ENCODE peak calls at places on chromosomes 1 and 21, in five cellular contexts. One of them, this sample, is unnamed. For H3K4me1, the result is how much of the 10 kb centered on the place peaks cover.

GRCh38 chr1:18532390-18533170 is 51.9 kb downstream of the KLHDC7A start:
- DNase-seq in ovary: no peak
- DNase-seq in H1: peak
- DNase-seq in A549: no peak
- DNase-seq in transverse colon: no peak
- DNase-seq in this sample: no peak

GRCh38 chr1:234528073-234528865 is 49.3 kb upstream of the TARBP1 start:
- DNase-seq in transverse colon: no peak
- DNase-seq in ovary: no peak
- DNase-seq in H1: no peak
- DNase-seq in A549: no peak
- DNase-seq in this sample: no peak

GRCh38 chr1:85428471-85429077 is 36.4 kb downstream of the DDAH1 start:
- DNase-seq in H1: no peak
- DNase-seq in transverse colon: no peak
- DNase-seq in A549: no peak
- DNase-seq in ovary: no peak
- DNase-seq in this sample: no peak

GRCh38 chr1:106880226-106880625 is 176.2 kb upstream of the PRMT6 start:
- DNase-seq in ovary: no peak
- DNase-seq in H1: no peak
- DNase-seq in A549: no peak
- DNase-seq in transverse colon: no peak
- DNase-seq in this sample: no peak

GRCh38 chr1:11499825-11500331 is 20.9 kb downstream of the DISP3 start:
- DNase-seq in transverse colon: no peak
- DNase-seq in ovary: no peak
- DNase-seq in H1: peak
- DNase-seq in A549: no peak
- DNase-seq in this sample: no peak

GRCh38 chr1:24779689-24780464 is 34.6 kb downstream of the CLIC4 start:
- DNase-seq in A549: no peak
- DNase-seq in transverse colon: no peak
- DNase-seq in ovary: no peak
- DNase-seq in H1: no peak
- DNase-seq in this sample: no peak

GRCh38 chr1:209653915-209654351 is 1.7 kb upstream of the LAMB3 start:
- DNase-seq in A549: no peak
- DNase-seq in H1: no peak
- DNase-seq in ovary: no peak
- DNase-seq in transverse colon: peak
- DNase-seq in this sample: no peak

GRCh38 chr1:178450871-178451270 is 45.9 kb downstream of the CLEC20A start:
- DNase-seq in A549: no peak
- DNase-seq in transverse colon: no peak
- DNase-seq in ovary: no peak
- DNase-seq in H1: no peak
- DNase-seq in this sample: no peak

GRCh38 chr1:100100202-100100601 is 32.5 kb downstream of the SASS6 start:
- DNase-seq in ovary: no peak
- DNase-seq in transverse colon: no peak
- DNase-seq in A549: no peak
- DNase-seq in H1: no peak
- DNase-seq in this sample: no peak

GRCh38 chr1:150021191-150021688 is 10.7 kb upstream of the OTUD7B start:
- DNase-seq in H1: no peak
- DNase-seq in transverse colon: peak
- DNase-seq in A549: peak
- DNase-seq in ovary: no peak
- DNase-seq in this sample: peak

GRCh38 chr1:92934395-92935378 is 26.6 kb downstream of the DIPK1A start:
- DNase-seq in A549: no peak
- DNase-seq in transverse colon: peak
- DNase-seq in H1: no peak
- DNase-seq in ovary: no peak
- DNase-seq in this sample: no peak

GRCh38 chr1:61563611-61564010 is 161.3 kb downstream of the TM2D1 start:
- DNase-seq in transverse colon: no peak
- DNase-seq in ovary: no peak
- DNase-seq in A549: no peak
- DNase-seq in H1: no peak
- DNase-seq in this sample: no peak

GRCh38 chr1:247335871-247336270 is 4.2 kb upstream of the ZNF496 start:
- DNase-seq in A549: no peak
- DNase-seq in transverse colon: no peak
- DNase-seq in ovary: no peak
- DNase-seq in H1: no peak
- DNase-seq in this sample: no peak

GRCh38 chr1:147292635-147293251 is 50.3 kb downstream of the CHD1L start:
- DNase-seq in H1: no peak
- DNase-seq in A549: peak
- DNase-seq in ovary: no peak
- DNase-seq in transverse colon: no peak
- DNase-seq in this sample: no peak

GRCh38 chr1:50023292-50024159 is at the start of gene AGBL4:
- DNase-seq in transverse colon: peak
- DNase-seq in ovary: peak
- DNase-seq in H1: peak
- DNase-seq in A549: peak
- DNase-seq in this sample: no peak

GRCh38 chr1:160904783-160905616 is 20.0 kb upstream of the ITLN1 start:
- DNase-seq in ovary: no peak
- DNase-seq in H1: no peak
- DNase-seq in A549: no peak
- DNase-seq in transverse colon: no peak
- DNase-seq in this sample: no peak

GRCh38 chr1:38334930-38335592 is 288.5 kb upstream of the POU3F1 start:
- DNase-seq in ovary: no peak
- DNase-seq in H1: no peak
- DNase-seq in A549: no peak
- DNase-seq in transverse colon: no peak
- DNase-seq in this sample: no peak

GRCh38 chr1:109186704-109187071 is 27.0 kb upstream of the SARS1 start:
- DNase-seq in transverse colon: no peak
- DNase-seq in A549: no peak
- DNase-seq in ovary: peak
- DNase-seq in H1: no peak
- DNase-seq in this sample: no peak

GRCh38 chr1:153693466-153693865 is 15.0 kb downstream of the NPR1 start:
- DNase-seq in A549: no peak
- DNase-seq in ovary: no peak
- DNase-seq in H1: no peak
- DNase-seq in transverse colon: no peak
- DNase-seq in this sample: no peak

GRCh38 chr21:16424331-16424749 is 694.6 kb downstream of the USP25 start:
- DNase-seq in transverse colon: no peak
- DNase-seq in H1: no peak
- DNase-seq in ovary: no peak
- DNase-seq in A549: peak
- DNase-seq in this sample: no peak

GRCh38 chr1:204356997-204357396 is 2.7 kb downstream of the PLEKHA6 start:
- DNase-seq in ovary: no peak
- DNase-seq in A549: no peak
- DNase-seq in H1: no peak
- DNase-seq in transverse colon: no peak
- DNase-seq in this sample: no peak

GRCh38 chr1:224800486-224801119 is 128.9 kb upstream of the DNAH14 start:
- DNase-seq in ovary: no peak
- DNase-seq in H1: peak
- DNase-seq in transverse colon: no peak
- DNase-seq in A549: no peak
- DNase-seq in this sample: no peak

GRCh38 chr1:224799083-224799482 is 130.4 kb upstream of the DNAH14 start:
- DNase-seq in ovary: no peak
- DNase-seq in transverse colon: no peak
- DNase-seq in H1: no peak
- DNase-seq in A549: no peak
- DNase-seq in this sample: no peak

GRCh38 chr1:224791362-224791941 is 138.0 kb upstream of the DNAH14 start:
- DNase-seq in A549: no peak
- DNase-seq in H1: no peak
- DNase-seq in ovary: no peak
- DNase-seq in transverse colon: no peak
- DNase-seq in this sample: no peak

GRCh38 chr1:224795591-224795990 is 133.9 kb upstream of the DNAH14 start:
- DNase-seq in transverse colon: no peak
- DNase-seq in ovary: no peak
- DNase-seq in A549: no peak
- DNase-seq in H1: no peak
- DNase-seq in this sample: no peak
- H3K4me1 ChIP-seq in transverse colon: under half
- H3K4me1 ChIP-seq in ovary: under half
- H3K4me1 ChIP-seq in A549: under half
- H3K4me1 ChIP-seq in H1: under half
- H3K4me1 ChIP-seq in this sample: under half

DNA sequence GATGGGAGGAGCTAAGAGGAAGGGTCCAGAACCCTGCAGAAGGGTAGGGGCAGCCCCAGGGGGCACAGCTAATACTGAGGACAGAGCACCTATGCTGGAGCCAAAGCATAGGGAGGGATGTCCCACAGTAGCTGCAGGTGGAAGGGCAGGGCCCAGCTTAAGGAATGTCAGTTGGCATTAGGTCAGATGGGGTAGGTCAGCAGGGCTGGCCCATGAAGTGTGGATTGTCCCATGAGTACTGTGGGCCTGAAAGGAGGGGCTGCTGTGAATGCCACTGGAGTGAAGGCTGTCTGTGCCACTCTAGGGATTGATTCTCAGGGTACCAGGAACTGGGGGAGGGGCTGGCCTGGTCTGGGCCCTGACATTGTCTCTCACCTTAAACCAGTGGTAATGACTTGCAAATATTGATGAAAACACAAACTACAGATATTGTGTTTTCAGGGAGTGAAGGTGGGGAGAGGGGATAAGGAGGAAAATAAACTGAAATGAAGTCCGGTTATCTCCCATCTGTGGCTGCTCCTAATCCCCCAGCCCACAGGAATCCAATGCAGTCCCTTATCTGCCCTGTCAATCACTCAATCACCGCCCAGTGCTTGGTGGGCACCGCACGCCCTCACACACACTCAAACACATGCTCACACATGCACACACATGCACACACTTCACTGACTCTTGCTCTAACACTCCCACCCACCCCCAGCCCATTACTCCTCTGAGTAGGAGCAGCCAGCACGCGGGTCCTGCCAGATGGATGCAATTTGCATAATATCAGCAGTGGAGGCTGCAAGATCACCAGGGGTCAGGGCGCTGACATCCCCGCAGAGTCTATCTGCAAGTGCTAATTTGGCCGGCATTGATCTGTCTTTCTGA is 27.8 kb downstream of the DMAP1 start:
- DNase-seq in H1: no peak
- DNase-seq in ovary: no peak
- DNase-seq in transverse colon: peak
- DNase-seq in A549: no peak
- DNase-seq in this sample: no peak
- TF ChIP-seq EP300 in H1: no peak
- TF ChIP-seq EP300 in ovary: no peak
- TF ChIP-seq EP300 in transverse colon: no peak
- TF ChIP-seq EP300 in A549: no peak
- TF ChIP-seq EP300 in this sample: no peak

DNA sequence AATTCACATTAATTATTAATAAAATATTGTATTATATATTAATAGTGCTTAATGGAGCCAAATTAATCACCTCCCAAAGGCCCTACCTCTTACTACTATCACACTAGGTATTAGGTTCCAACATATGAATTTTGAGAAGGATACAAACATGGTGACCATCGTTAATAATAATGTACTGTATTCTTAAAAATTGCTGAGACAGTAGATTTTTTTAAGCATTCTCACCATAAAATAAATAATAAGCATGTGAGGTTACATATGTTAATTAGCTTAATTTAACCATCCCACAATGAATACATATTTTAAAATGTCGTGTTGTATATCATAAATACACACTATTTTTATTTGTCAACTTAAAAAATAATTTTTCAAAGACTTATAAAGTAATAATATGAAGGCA is 299.2 kb upstream of the NR5A2 start:
- DNase-seq in transverse colon: no peak
- DNase-seq in A549: no peak
- DNase-seq in ovary: no peak
- DNase-seq in H1: no peak
- DNase-seq in this sample: no peak
- H3K4me1 ChIP-seq in transverse colon: under half
- H3K4me1 ChIP-seq in A549: under half
- H3K4me1 ChIP-seq in ovary: under half
- H3K4me1 ChIP-seq in H1: under half
- H3K4me1 ChIP-seq in this sample: under half

GRCh38 chr1:183021405-183022201 is 1.6 kb upstream of the LAMC1 start:
- DNase-seq in transverse colon: no peak
- DNase-seq in ovary: no peak
- DNase-seq in A549: no peak
- DNase-seq in H1: no peak
- DNase-seq in this sample: no peak

GRCh38 chr1:183024352-183025337 is 1.4 kb downstream of the LAMC1 start:
- DNase-seq in ovary: no peak
- DNase-seq in transverse colon: no peak
- DNase-seq in H1: no peak
- DNase-seq in A549: no peak
- DNase-seq in this sample: no peak

GRCh38 chr1:183023146-183023600 is at the start of gene LAMC1:
- DNase-seq in A549: peak
- DNase-seq in H1: peak
- DNase-seq in ovary: peak
- DNase-seq in transverse colon: peak
- DNase-seq in this sample: peak

GRCh38 chr1:183023601-183024351 is 556 bp downstream of the LAMC1 start:
- DNase-seq in A549: peak
- DNase-seq in transverse colon: peak
- DNase-seq in H1: peak
- DNase-seq in ovary: peak
- DNase-seq in this sample: peak

DNA sequence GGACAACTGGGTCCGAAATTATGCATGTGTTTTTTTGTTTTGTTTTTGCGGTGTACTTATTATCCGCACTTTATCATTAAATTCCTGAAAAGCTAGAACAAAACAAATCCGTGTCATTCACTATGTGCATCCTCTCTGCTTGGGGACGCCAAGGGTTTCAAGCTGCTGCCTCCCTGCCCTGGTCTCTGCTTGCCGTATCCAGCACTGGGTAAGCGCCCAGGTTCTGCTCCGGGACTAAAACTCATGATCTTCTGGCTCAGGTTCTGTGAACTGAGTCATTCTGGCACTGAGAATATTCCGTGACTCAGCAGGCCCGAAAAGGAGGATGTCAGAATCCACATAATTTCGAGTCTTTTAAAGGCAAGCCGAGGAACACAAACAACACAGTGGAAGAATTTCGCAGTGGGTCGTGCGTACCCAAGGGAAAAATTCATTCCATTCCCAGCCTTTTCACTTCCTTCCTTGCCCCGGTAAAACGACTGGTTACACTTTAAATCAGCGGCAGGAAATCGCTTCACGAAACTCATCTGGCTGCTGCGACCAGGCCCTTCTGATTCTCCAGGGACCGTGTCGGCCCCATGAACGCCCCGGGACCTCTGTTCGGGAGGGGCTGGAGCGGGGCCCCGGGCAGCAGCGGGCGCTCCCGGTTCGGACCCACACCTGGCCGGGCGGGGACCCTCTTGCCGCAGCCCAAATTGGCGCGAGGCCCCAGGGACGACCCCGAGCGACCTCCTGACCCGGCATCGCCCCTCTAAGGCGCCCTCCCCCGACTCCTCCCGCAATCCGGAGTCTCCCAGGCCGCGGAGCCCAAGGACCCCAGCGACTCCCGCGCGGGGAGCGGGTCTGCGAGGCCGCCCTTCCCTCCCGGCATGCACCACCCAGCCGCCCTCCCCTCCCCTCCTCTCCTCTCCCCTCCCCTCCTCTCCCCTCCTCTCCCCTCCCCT is 746 bp upstream of the LAMC1 start:
- DNase-seq in transverse colon: peak
- DNase-seq in H1: peak
- DNase-seq in A549: peak
- DNase-seq in ovary: peak
- DNase-seq in this sample: peak
- TF ChIP-seq EP300 in transverse colon: no peak
- TF ChIP-seq EP300 in H1: peak
- TF ChIP-seq EP300 in A549: no peak
- TF ChIP-seq EP300 in ovary: peak
- TF ChIP-seq EP300 in this sample: peak